ENCODE peak calls at places on chromosome 16, in five cellular contexts. O, D, B, Z and L are unnamed samples.

GRCh38 chr16:48971571-48972071 is 310.0 kb downstream of the CBLN1 start:
- DNase-seq in O (peak; percentile 65), D (no peak), B (no peak), Z (no peak), L (no peak)

GRCh38 chr16:75572859-75573542 is 6.8 kb downstream of the GABARAPL2 start:
- DNase-seq in O (no peak), D (no peak), B (no peak), Z (no peak), L (no peak)

GRCh38 chr16:80994451-80994850 is 12.2 kb downstream of the CMC2 start:
- DNase-seq in O (no peak), D (no peak), B (no peak), Z (no peak), L (no peak)

GRCh38 chr16:73956592-73957495 is 339.8 kb upstream of the PSMD7 start:
- DNase-seq in O (peak; percentile 32), D (peak; percentile 2), B (peak; percentile 65), Z (peak; percentile 50), L (peak; percentile 66)

GRCh38 chr16:11111891-11112634 is 143.9 kb downstream of the SOCS1 start:
- DNase-seq in O (no peak), D (no peak), B (no peak), Z (no peak), L (no peak)

GRCh38 chr16:31487720-31488629 is 5.1 kb downstream of the SLC5A2 start:
- DNase-seq in O (no peak), D (no peak), B (peak; percentile 91), Z (no peak), L (no peak)

GRCh38 chr16:21656795-21657768 is 4.7 kb upstream of the IGSF6 start:
- DNase-seq in O (peak; percentile 6), D (peak; percentile 32), B (peak; percentile 72), Z (peak; percentile 75), L (peak; percentile 71)

GRCh38 chr16:79839450-79839849 is 238.9 kb upstream of the MAF start:
- DNase-seq in O (no peak), D (no peak), B (no peak), Z (no peak), L (no peak)

GRCh38 chr16:65305588-65305987 is 183.7 kb upstream of the CDH11 start:
- DNase-seq in O (no peak), D (no peak), B (no peak), Z (no peak), L (no peak)

GRCh38 chr16:81530296-81530721 is 85.7 kb downstream of the CMIP start:
- DNase-seq in O (no peak), D (no peak), B (no peak), Z (no peak), L (no peak)

GRCh38 chr16:26795184-26795583 is 271.5 kb upstream of the C16orf82 start:
- DNase-seq in O (no peak), D (no peak), B (no peak), Z (no peak), L (no peak)

GRCh38 chr16:75653926-75654325 is 6.4 kb downstream of the TERF2IP start:
- DNase-seq in O (no peak), D (no peak), B (peak; percentile 30), Z (no peak), L (no peak)

GRCh38 chr16:3212567-3212966 is 22.4 kb downstream of the ZNF200 start:
- DNase-seq in O (no peak), D (no peak), B (no peak), Z (no peak), L (no peak)

GRCh38 chr16:67403976-67404555 is 10.8 kb upstream of the TPPP3 start:
- DNase-seq in O (no peak), D (no peak), B (no peak), Z (no peak), L (no peak)

GRCh38 chr16:17457997-17458396 is 12.8 kb downstream of the XYLT1 start:
- DNase-seq in O (no peak), D (no peak), B (no peak), Z (no peak), L (no peak)

GRCh38 chr16:58025351-58026138 is at the start of gene MMP15:
- DNase-seq in O (peak; percentile 94), D (no peak), B (peak; percentile 87), Z (peak; percentile 91), L (peak; percentile 86)

GRCh38 chr16:51524555-51525373 is 373.7 kb upstream of the SALL1 start:
- DNase-seq in O (no peak), D (no peak), B (no peak), Z (no peak), L (no peak)

GRCh38 chr16:75108792-75109731 is 7.5 kb downstream of the LDHD start:
- DNase-seq in O (peak; percentile 78), D (peak; percentile 62), B (no peak), Z (no peak), L (peak; percentile 56)

GRCh38 chr16:14354561-14355351 is 275.3 kb downstream of the PARN start:
- DNase-seq in O (no peak), D (peak; percentile 100), B (no peak), Z (no peak), L (no peak)

GRCh38 chr16:89536886-89537548 is 23.5 kb upstream of the RPL13 start:
- DNase-seq in O (no peak), D (no peak), B (no peak), Z (no peak), L (no peak)

GRCh38 chr16:66651474-66651765 is 45.1 kb downstream of the CMTM4 start:
- DNase-seq in O (no peak), D (no peak), B (no peak), Z (no peak), L (no peak)

GRCh38 chr16:79597277-79597676 is 3.3 kb downstream of the MAF start:
- DNase-seq in O (no peak), D (no peak), B (no peak), Z (no peak), L (no peak)

GRCh38 chr16:69171325-69172095 is 15.5 kb upstream of the SNTB2 start:
- DNase-seq in O (no peak), D (no peak), B (no peak), Z (no peak), L (no peak)

GRCh38 chr16:69180011-69180338 is 7.0 kb upstream of the SNTB2 start:
- DNase-seq in O (no peak), D (no peak), B (no peak), Z (no peak), L (no peak)

GRCh38 chr16:69179255-69180010 is 7.5 kb upstream of the SNTB2 start:
- DNase-seq in O (no peak), D (no peak), B (peak; percentile 54), Z (peak; percentile 40), L (peak; percentile 23)

GRCh38 chr16:69176033-69176780 is 10.8 kb upstream of the SNTB2 start:
- DNase-seq in O (no peak), D (no peak), B (no peak), Z (no peak), L (no peak)
- TF ChIP-seq JUND in O (no peak), D (no peak), B (no peak), Z (no peak), L (no peak)

GRCh38 chr16:69324585-69325253 is 5.7 kb downstream of the PDF start:
- DNase-seq in O (no peak), D (no peak), B (no peak), Z (no peak), L (no peak)

GRCh38 chr16:69322343-69322742 is 8.0 kb downstream of the PDF start:
- DNase-seq in O (no peak), D (no peak), B (no peak), Z (no peak), L (no peak)

GRCh38 chr16:69324013-69324531 is 6.3 kb downstream of the PDF start:
- DNase-seq in O (no peak), D (no peak), B (peak; percentile 57), Z (no peak), L (peak; percentile 74)

GRCh38 chr16:69321080-69321479 is 9.3 kb downstream of the PDF start:
- DNase-seq in O (no peak), D (no peak), B (no peak), Z (no peak), L (no peak)

DNA sequence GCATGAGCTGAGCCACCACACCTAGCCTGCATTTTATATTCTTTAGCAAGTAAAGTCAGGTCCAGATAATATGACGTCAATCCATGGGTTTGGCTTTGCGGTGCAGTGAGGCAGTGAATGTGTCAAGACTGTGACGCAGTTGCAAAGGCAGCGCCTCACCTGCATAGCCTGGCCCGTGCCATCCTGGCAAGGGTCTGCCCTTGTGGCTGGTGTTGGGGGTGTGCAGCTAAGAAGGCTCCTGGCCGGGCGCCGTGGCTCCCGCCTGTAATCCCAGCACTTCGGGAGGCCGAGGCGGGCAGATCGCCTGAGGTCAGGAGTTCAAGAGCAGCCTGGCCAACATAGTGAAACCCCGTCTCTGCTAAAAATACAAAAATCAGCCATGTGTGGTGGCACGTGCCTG is 7.0 kb downstream of the PDF start:
- DNase-seq in O (no peak), D (no peak), B (no peak), Z (no peak), L (no peak)
- TF ChIP-seq JUND in O (no peak), D (no peak), B (no peak), Z (no peak), L (no peak)

GRCh38 chr16:12775689-12776236 is 27.9 kb downstream of the CPPED1 start:
- DNase-seq in O (no peak), D (no peak), B (no peak), Z (no peak), L (no peak)

GRCh38 chr16:12771341-12771798 is 32.3 kb downstream of the CPPED1 start:
- DNase-seq in O (no peak), D (no peak), B (no peak), Z (peak; percentile 52), L (no peak)

GRCh38 chr16:12767897-12768296 is 35.8 kb downstream of the CPPED1 start:
- DNase-seq in O (no peak), D (no peak), B (no peak), Z (no peak), L (no peak)

DNA sequence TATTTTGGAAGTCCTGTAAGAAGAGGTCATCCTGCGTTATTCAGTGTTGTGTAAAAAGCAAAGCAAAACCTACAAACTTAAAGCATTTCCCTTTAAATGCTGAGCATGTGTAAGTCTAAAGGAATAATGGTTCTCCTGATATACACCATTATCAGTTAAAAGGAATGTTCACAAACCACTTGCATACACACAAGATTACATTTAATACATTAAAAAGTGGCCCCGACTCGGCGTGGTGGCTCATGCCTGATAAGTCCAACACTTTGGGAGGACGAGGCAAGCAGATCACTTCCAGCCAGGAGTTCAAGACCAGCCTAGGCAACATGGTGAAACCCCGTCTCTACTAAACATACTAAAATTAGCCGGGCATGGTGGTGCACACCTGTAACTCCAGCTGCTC is 30.5 kb downstream of the CPPED1 start:
- DNase-seq in O (no peak), D (no peak), B (no peak), Z (no peak), L (no peak)
- TF ChIP-seq JUND in O (no peak), D (no peak), B (no peak), Z (no peak), L (no peak)

DNA sequence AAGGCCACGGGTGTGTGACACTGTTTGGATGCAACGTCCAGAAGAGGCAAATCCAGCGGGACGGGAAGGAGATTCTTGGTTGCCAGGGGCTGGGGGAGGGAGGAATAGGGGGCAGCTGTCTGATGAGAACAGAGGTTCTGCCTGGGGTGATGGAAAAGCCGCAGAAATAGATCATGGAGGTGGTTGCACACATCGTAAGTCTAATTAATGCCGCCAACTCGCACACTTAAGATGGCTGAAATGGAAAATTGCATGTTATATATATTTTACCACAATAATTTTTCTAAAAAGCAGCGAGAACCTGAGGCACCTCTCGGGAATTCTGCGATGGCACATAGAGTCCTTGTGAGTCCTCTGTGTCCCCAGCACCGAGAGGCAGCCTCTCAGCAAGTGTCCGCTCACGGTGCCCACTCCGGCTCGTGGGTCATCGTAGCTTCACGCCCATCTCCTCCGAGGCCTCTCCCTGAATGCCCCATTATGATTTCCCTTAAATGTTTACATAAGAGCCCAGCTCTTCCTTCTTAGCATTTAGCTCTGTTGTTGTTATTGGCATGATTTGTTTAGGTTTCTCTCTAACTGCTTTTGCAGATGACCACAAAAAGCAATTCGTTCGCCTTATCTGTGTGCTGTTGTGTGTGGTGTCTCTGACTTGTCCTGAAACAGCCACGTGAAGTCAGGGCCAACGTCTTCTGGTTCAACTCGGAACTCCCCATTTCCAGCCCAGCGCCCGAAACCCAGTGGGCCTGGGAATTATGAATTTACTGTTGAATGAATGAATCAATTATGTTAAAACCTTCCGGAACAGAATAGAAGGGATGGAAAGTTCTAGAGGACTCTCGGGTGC is 7.7 kb downstream of the WFDC1 start:
- DNase-seq in O (no peak), D (no peak), B (no peak), Z (no peak), L (no peak)
- TF ChIP-seq JUND in O (no peak), D (no peak), B (no peak), Z (no peak), L (no peak)